ENCODE peak calls at places on chromosomes 3 and 15, in nine cellular contexts. G, T, P, Y, L, X, M, B and O are unnamed samples.

GRCh38 chr15:88246666-88247446 is 9.7 kb downstream of the NTRK3 start:
- DNase-seq in G (peak), T (peak), P (peak), Y (peak), L (peak), X (peak), M (peak), B (peak), O (peak)

GRCh38 chr15:90001683-90002427 is 731 bp downstream of the ZNF710 start:
- DNase-seq in G (peak), T (peak), P (peak), Y (peak), L (peak), X (peak), M (peak), B (peak), O (peak)

GRCh38 chr3:186381424-186382216 is 19.6 kb upstream of the DGKG start:
- DNase-seq in G (no peak), T (no peak), P (peak), Y (no peak), L (no peak), X (no peak), M (no peak), B (no peak), O (no peak)

GRCh38 chr3:155037508-155038202 is 42.5 kb upstream of the MME start:
- DNase-seq in G (no peak), T (no peak), P (no peak), Y (no peak), L (no peak), X (no peak), M (no peak), B (no peak), O (no peak)

GRCh38 chr3:46184469-46184868 is 23.6 kb downstream of the CCR1 start:
- DNase-seq in G (peak), T (no peak), P (no peak), Y (peak), L (peak), X (no peak), M (no peak), B (peak), O (peak)

GRCh38 chr15:31214864-31215489 is 111.7 kb upstream of the KLF13 start:
- DNase-seq in G (peak), T (peak), P (no peak), Y (peak), L (no peak), X (no peak), M (no peak), B (peak), O (peak)

GRCh38 chr3:168080022-168080421 is 15.7 kb downstream of the GOLIM4 start:
- DNase-seq in G (no peak), T (no peak), P (no peak), Y (no peak), L (no peak), X (no peak), M (no peak), B (no peak), O (no peak)

GRCh38 chr3:57397175-57398026 is 104.9 kb upstream of the ASB14 start:
- DNase-seq in G (peak), T (peak), P (peak), Y (peak), L (peak), X (peak), M (peak), B (peak), O (peak)

GRCh38 chr3:124529826-124530571 is 200.3 kb upstream of the UMPS start:
- DNase-seq in G (no peak), T (no peak), P (peak), Y (no peak), L (peak), X (no peak), M (no peak), B (no peak), O (no peak)

GRCh38 chr3:65871305-65872141 is 167.2 kb downstream of the MAGI1 start:
- DNase-seq in G (peak), T (peak), P (peak), Y (no peak), L (no peak), X (no peak), M (no peak), B (no peak), O (peak)

DNA sequence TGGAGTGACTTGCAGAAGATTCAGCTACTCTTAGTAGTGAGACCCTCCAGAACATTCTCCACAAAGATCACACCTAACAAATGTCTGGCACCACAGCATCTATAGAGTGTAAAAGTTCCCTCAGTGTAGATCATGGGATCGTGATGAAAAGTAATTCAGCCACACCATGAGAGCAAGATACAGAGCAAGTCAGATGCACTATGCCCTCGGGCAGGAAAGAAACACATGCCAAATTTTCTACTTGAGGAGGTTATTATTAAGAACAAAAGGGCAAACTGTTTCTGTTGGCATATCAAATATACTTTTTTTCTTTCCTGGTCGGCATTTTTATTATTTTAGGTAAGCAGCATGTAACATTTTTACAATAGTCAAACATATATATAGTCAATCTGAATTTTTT is 44.8 kb upstream of the SNTN start:
- DNase-seq in G (no peak), T (no peak), P (no peak), Y (no peak), L (no peak), X (no peak), M (no peak), B (no peak), O (no peak)
- TF ChIP-seq CTCF in G (no peak), T (no peak), P (no peak), Y (no peak), L (no peak), X (no peak), M (no peak), B (no peak), O (no peak)

GRCh38 chr3:44077267-44077666 is 164.4 kb upstream of the TOPAZ1 start:
- DNase-seq in G (peak), T (no peak), P (no peak), Y (peak), L (no peak), X (no peak), M (no peak), B (peak), O (no peak)
- TF ChIP-seq CTCF in G (peak), T (no peak), P (no peak), Y (peak), L (no peak), X (no peak), M (peak), B (no peak), O (peak)

GRCh38 chr15:77145370-77145769 is 74.5 kb upstream of the TSPAN3 start:
- DNase-seq in G (no peak), T (no peak), P (peak), Y (no peak), L (no peak), X (no peak), M (no peak), B (no peak), O (no peak)
- TF ChIP-seq CTCF in G (no peak), T (no peak), P (no peak), Y (no peak), L (no peak), X (no peak), M (no peak), B (no peak), O (no peak)

GRCh38 chr3:118850687-118851086 is 184.0 kb downstream of the IGSF11 start:
- DNase-seq in G (no peak), T (no peak), P (no peak), Y (no peak), L (no peak), X (no peak), M (no peak), B (no peak), O (no peak)
- TF ChIP-seq CTCF in G (no peak), T (no peak), P (no peak), Y (no peak), L (no peak), X (no peak), M (peak), B (no peak), O (no peak)